ENCODE peak calls at places on chromosomes 2 and 18, in seven cellular contexts. X is osteocyte, H is Peyer's patch, O is fibroblast of villous mesenchyme, I is tibial nerve, Y is RWPE1, L is PC-3. V is an unnamed sample.
A peak's percentile ranks its signal among the peaks of the same experiment; 100 is the strongest.

GRCh38 chr2:48253301-48253700 is 276.7 kb upstream of the STON1 start:
- DNase-seq in X (no peak), H (no peak), O (no peak), I (no peak), Y (no peak), L (no peak), V (no peak)

GRCh38 chr18:47550611-47551010 is 299.2 kb upstream of the SKOR2 start:
- DNase-seq in X (peak; percentile 78), H (no peak), O (no peak), I (no peak), Y (no peak), L (no peak), V (no peak)

GRCh38 chr2:165469417-165469816 is at the start of gene CSRNP3:
- DNase-seq in X (no peak), H (peak; percentile 46), O (peak; percentile 65), I (peak; percentile 19), Y (peak; percentile 67), L (peak; percentile 97), V (no peak)

GRCh38 chr2:20573611-20574422 is 77.1 kb downstream of the HS1BP3 start:
- DNase-seq in X (no peak), H (no peak), O (peak; percentile 92), I (peak; percentile 48), Y (no peak), L (no peak), V (no peak)

GRCh38 chr2:171318463-171318934 is 115.3 kb downstream of the METTL8 start:
- DNase-seq in X (no peak), H (no peak), O (no peak), I (no peak), Y (no peak), L (no peak), V (no peak)

GRCh38 chr18:79420033-79420745 is 24.5 kb downstream of the NFATC1 start:
- DNase-seq in X (no peak), H (no peak), O (no peak), I (no peak), Y (no peak), L (no peak), V (no peak)

GRCh38 chr2:216555274-216555673 is 56.6 kb downstream of the RPL37A start:
- DNase-seq in X (peak; percentile 87), H (no peak), O (no peak), I (no peak), Y (peak; percentile 18), L (peak; percentile 63), V (no peak)

GRCh38 chr2:239049421-239050251 is 201.8 kb downstream of the TWIST2 start:
- DNase-seq in X (no peak), H (peak; percentile 34), O (peak; percentile 37), I (no peak), Y (no peak), L (no peak), V (no peak)

GRCh38 chr2:219228745-219229374 is 576 bp downstream of the ATG9A start:
- DNase-seq in X (no peak), H (no peak), O (no peak), I (no peak), Y (no peak), L (no peak), V (no peak)

GRCh38 chr18:57973889-57974288 is 70.1 kb upstream of the NEDD4L start:
- DNase-seq in X (no peak), H (no peak), O (no peak), I (no peak), Y (no peak), L (no peak), V (no peak)

GRCh38 chr2:238988752-238989151 is 140.9 kb downstream of the TWIST2 start:
- DNase-seq in X (peak; percentile 76), H (no peak), O (no peak), I (no peak), Y (no peak), L (no peak), V (no peak)

GRCh38 chr2:106193491-106193976 is 567 bp downstream of the UXS1 start:
- DNase-seq in X (no peak), H (peak; percentile 69), O (no peak), I (no peak), Y (peak; percentile 41), L (no peak), V (no peak)

GRCh38 chr2:33210626-33211025 is 263.9 kb downstream of the LTBP1 start:
- DNase-seq in X (no peak), H (no peak), O (peak; percentile 95), I (no peak), Y (peak; percentile 83), L (peak; percentile 89), V (no peak)

GRCh38 chr18:48855422-48856377 is 95.1 kb downstream of the SMAD7 start:
- DNase-seq in X (no peak), H (no peak), O (no peak), I (no peak), Y (no peak), L (no peak), V (no peak)

GRCh38 chr2:238942941-238943715 is 95.2 kb downstream of the TWIST2 start:
- DNase-seq in X (peak; percentile 57), H (no peak), O (no peak), I (peak; percentile 3), Y (no peak), L (no peak), V (peak; percentile 5)

GRCh38 chr2:29225814-29226213 is 110.6 kb downstream of the CLIP4 start:
- DNase-seq in X (no peak), H (no peak), O (no peak), I (no peak), Y (no peak), L (no peak), V (no peak)
- TF ChIP-seq CTCF in X (no peak), H (no peak), O (no peak), I (no peak), Y (no peak), L (peak; percentile 12), V (no peak)

GRCh38 chr2:232328038-232328435 is 50.5 kb upstream of the ALPP start:
- DNase-seq in X (no peak), H (no peak), O (no peak), I (no peak), Y (no peak), L (no peak), V (no peak)

GRCh38 chr2:232323328-232323650 is 55.3 kb upstream of the ALPP start:
- DNase-seq in X (no peak), H (peak; percentile 40), O (no peak), I (no peak), Y (no peak), L (no peak), V (no peak)

GRCh38 chr2:232327089-232328037 is 51.2 kb upstream of the ALPP start:
- DNase-seq in X (peak; percentile 93), H (peak; percentile 84), O (peak; percentile 45), I (peak; percentile 34), Y (no peak), L (peak; percentile 81), V (peak; percentile 60)

GRCh38 chr2:232324778-232325177 is 53.8 kb upstream of the ALPP start:
- DNase-seq in X (no peak), H (no peak), O (no peak), I (no peak), Y (no peak), L (no peak), V (no peak)

DNA sequence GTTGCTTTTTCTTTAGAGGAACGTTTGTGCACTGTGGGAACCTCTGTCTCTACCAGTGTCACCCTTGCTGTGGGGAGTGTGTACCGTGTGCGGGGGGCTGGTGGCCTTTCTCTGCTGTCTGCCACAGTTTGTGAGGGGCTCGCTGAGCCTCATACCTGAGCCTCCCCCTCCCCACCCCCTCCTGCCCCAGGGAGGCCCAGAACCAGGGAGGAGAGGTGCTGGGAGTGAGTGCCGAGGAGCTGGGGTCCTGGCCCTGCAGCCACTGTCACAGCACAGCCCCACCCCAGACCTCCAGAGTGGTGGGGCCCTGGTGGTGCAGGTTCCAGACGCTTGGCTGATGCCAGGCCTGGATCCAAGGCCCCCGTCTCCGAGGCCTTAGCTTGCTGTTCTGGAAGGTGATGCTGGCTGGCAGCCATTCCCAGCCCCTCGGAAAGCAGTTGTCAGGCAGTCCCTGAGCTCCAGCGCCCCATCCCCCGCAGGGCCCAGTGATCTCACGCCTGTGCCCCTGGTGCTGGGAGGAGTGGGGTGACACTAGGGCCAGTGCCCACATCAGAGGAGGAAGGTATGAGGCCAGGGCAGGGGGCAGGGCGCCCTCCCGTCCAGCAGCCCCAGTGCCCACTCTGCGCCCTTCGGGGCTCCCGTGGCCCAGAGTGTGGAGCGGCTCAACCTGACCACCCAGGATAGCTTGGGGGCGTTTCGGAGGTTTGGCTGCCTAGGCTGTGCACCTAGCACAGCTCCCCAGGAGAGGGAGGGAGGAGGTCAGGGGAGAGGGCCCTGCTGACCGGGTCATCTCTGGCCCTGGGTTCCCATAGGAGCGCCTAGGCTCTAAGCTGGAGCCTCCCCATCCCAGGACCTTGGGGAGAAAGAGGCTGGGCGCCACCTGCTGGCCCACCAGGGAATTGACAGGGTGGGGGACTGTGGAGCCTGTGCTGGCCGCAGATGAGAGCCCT is 53.0 kb upstream of the ALPP start:
- DNase-seq in X (no peak), H (peak; percentile 61), O (peak; percentile 52), I (no peak), Y (no peak), L (peak; percentile 40), V (no peak)
- TF ChIP-seq CTCF in X (peak; percentile 74), H (peak; percentile 58), O (peak; percentile 54), I (peak; percentile 63), Y (peak; percentile 84), L (peak; percentile 28), V (no peak)

DNA sequence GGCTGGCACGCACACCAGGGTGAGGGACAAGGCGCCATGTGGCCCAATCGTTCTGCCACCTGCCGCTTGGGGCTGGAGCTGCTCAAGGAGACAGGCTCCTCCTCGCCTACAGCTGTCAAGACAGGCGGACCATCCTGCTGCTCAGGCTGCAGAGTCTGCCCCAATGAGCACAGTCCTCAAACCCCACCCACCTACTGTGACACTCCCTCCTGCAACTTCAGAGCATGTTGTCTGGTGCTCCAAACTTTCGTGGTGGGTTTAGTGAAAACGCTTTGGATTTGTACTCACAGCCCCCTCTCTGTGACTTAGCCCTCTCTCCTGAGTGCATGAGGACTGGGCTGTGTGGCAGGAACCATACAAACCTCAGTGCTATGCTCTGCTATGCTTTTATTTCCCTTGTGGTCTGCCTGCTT is 23.2 kb upstream of the SLC35F6 start:
- DNase-seq in X (no peak), H (no peak), O (peak; percentile 47), I (no peak), Y (no peak), L (no peak), V (no peak)
- TF ChIP-seq CTCF in X (no peak), H (no peak), O (no peak), I (no peak), Y (no peak), L (no peak), V (no peak)

DNA sequence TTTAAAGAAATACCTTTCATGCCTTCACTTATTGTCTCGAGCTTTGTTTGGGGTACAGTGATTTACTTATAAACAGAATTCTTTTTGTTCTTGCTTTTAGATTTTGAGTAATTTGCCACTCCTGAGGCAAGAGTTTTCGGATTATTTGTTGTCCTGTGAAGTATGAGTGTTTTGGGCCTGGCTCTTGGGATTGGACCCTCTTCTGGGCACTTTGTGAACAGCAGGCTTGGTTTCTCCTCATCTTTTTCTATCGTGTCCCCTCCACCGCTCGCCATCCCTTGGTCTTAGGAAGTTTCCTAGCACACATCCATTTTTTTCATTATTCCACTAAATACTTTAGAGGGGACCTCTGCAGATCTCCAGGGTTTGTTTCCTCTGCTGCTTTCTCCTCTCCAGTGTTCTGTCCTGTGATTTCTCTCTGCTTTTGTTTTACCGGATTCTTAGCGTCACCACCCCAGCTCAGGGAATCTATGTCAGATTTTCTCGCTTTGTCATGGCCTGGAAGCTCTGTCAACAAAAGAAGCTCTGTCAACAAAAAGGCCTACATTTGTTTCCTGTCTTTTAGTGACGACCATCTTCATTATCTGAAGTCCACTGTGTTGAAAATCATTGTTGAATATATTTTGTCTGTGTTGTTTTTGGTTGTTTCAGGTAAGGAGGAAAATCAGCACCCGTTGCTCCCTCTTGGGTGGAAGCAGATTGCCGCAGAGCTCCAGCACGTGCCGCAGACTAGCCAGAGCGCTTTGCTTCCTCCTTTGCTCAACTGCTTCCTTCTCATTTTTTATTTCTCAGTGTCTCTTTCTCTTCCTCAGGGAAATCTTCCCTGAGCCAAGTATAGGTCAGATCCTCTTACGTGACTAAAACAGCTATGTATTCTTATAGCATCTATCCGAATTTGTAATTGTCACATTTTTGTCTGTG is 27.8 kb downstream of the ANKRD62 start:
- DNase-seq in X (no peak), H (no peak), O (no peak), I (no peak), Y (no peak), L (peak; percentile 39), V (no peak)
- TF ChIP-seq CTCF in X (peak; percentile 37), H (no peak), O (peak; percentile 44), I (peak; percentile 17), Y (no peak), L (peak; percentile 58), V (no peak)